ENCODE peak calls at places on chromosome 1, in six cellular contexts. I is kidney epithelial cell, N is NB4, X is AG09319, Q is midbrain, M is kidney tubule cell. K is an unnamed sample.

GRCh38 chr1:147201786-147202185 is 23.4 kb downstream of the FMO5 start:
- DNase-seq in Q (no peak), M (no peak), I (no peak), N (no peak), X (no peak), K (no peak)

GRCh38 chr1:69191280-69191679 is 376.4 kb upstream of the LRRC7 start:
- DNase-seq in M (no peak), I (no peak), X (no peak), Q (no peak), N (no peak), K (no peak)

GRCh38 chr1:62391369-62391971 is 45.4 kb upstream of the USP1 start:
- DNase-seq in I (no peak), M (peak; percentile 20), Q (peak; percentile 21), X (no peak), N (peak; percentile 43), K (peak; percentile 35)

GRCh38 chr1:196462101-196462500 is 146.1 kb downstream of the KCNT2 start:
- DNase-seq in I (no peak), Q (no peak), N (no peak), M (no peak), X (no peak), K (peak; percentile 14)

GRCh38 chr1:80258659-80259058 is 1252.1 kb upstream of the ADGRL4 start:
- DNase-seq in X (no peak), M (no peak), I (no peak), Q (no peak), N (no peak), K (no peak)

GRCh38 chr1:113140588-113141446 is 67.8 kb downstream of the LRIG2 start:
- DNase-seq in X (no peak), Q (peak; percentile 85), M (peak; percentile 68), I (no peak), N (peak; percentile 73), K (peak; percentile 87)

GRCh38 chr1:22317231-22317919 is 134.3 kb upstream of the ZBTB40 start:
- DNase-seq in M (no peak), X (no peak), Q (no peak), I (no peak), N (peak; percentile 40), K (peak; percentile 16)

GRCh38 chr1:95169544-95169943 is 52.4 kb downstream of the TLCD4 start:
- DNase-seq in X (no peak), I (peak; percentile 73), M (peak; percentile 92), Q (no peak), N (no peak), K (peak; percentile 13)